ENCODE peak calls at places on chromosomes 5 and 9, in six cellular contexts. One of them, this sample, is unnamed.

GRCh38 chr9:134852906-134853654 is 27.5 kb upstream of the FCN2 start:
- DNase-seq in trophoblast cell: no peak
- DNase-seq in neuronal stem cell: no peak
- DNase-seq in IMR-90: no peak
- DNase-seq in mesenchymal stem cell: no peak
- DNase-seq in H1: no peak
- DNase-seq in this sample: no peak

GRCh38 chr5:141245250-141245717 is at the start of gene PCDHB15:
- DNase-seq in neuronal stem cell: peak; percentile 39
- DNase-seq in trophoblast cell: no peak
- DNase-seq in mesenchymal stem cell: peak; percentile 4
- DNase-seq in H1: no peak
- DNase-seq in IMR-90: no peak
- DNase-seq in this sample: peak; percentile 82

GRCh38 chr5:158174918-158175663 is 316.1 kb upstream of the CLINT1 start:
- DNase-seq in H1: peak; percentile 73
- DNase-seq in trophoblast cell: peak; percentile 60
- DNase-seq in mesenchymal stem cell: peak; percentile 55
- DNase-seq in IMR-90: peak; percentile 56
- DNase-seq in neuronal stem cell: peak; percentile 83
- DNase-seq in this sample: peak; percentile 89

GRCh38 chr5:60722416-60722815 is 22.4 kb upstream of the DEPDC1B start:
- DNase-seq in IMR-90: no peak
- DNase-seq in H1: no peak
- DNase-seq in neuronal stem cell: no peak
- DNase-seq in trophoblast cell: no peak
- DNase-seq in mesenchymal stem cell: no peak
- DNase-seq in this sample: no peak

GRCh38 chr9:12426198-12426864 is 266.9 kb upstream of the TYRP1 start:
- DNase-seq in neuronal stem cell: peak; percentile 14
- DNase-seq in trophoblast cell: peak; percentile 15
- DNase-seq in IMR-90: no peak
- DNase-seq in H1: no peak
- DNase-seq in mesenchymal stem cell: peak; percentile 48
- DNase-seq in this sample: peak; percentile 57

GRCh38 chr5:109688647-109688998 is 1.1 kb upstream of the MAN2A1 start:
- DNase-seq in trophoblast cell: peak; percentile 87
- DNase-seq in IMR-90: peak; percentile 28
- DNase-seq in mesenchymal stem cell: no peak
- DNase-seq in H1: no peak
- DNase-seq in neuronal stem cell: no peak
- DNase-seq in this sample: peak; percentile 79

GRCh38 chr9:107819772-107820171 is 330.2 kb upstream of the KLF4 start:
- DNase-seq in neuronal stem cell: no peak
- DNase-seq in mesenchymal stem cell: peak; percentile 20
- DNase-seq in trophoblast cell: peak; percentile 35
- DNase-seq in H1: no peak
- DNase-seq in IMR-90: no peak
- DNase-seq in this sample: peak; percentile 73

GRCh38 chr5:74765201-74765600 is 1.7 kb downstream of the GFM2 start:
- DNase-seq in IMR-90: no peak
- DNase-seq in mesenchymal stem cell: peak; percentile 44
- DNase-seq in H1: no peak
- DNase-seq in neuronal stem cell: no peak
- DNase-seq in trophoblast cell: peak; percentile 95
- DNase-seq in this sample: peak; percentile 96

GRCh38 chr9:72210522-72210921 is 61.3 kb downstream of the GDA start:
- DNase-seq in neuronal stem cell: no peak
- DNase-seq in mesenchymal stem cell: no peak
- DNase-seq in trophoblast cell: no peak
- DNase-seq in IMR-90: no peak
- DNase-seq in H1: no peak
- DNase-seq in this sample: no peak

GRCh38 chr9:36484124-36484523 is 84.1 kb upstream of the RNF38 start:
- DNase-seq in trophoblast cell: no peak
- DNase-seq in IMR-90: peak; percentile 11
- DNase-seq in mesenchymal stem cell: no peak
- DNase-seq in neuronal stem cell: no peak
- DNase-seq in H1: no peak
- DNase-seq in this sample: no peak
- H2BK5ac ChIP-seq in trophoblast cell: no peak overlapping the region
- H2BK5ac ChIP-seq in IMR-90: no peak overlapping the region
- H2BK5ac ChIP-seq in mesenchymal stem cell: no peak overlapping the region
- H2BK5ac ChIP-seq in neuronal stem cell: no peak overlapping the region
- H2BK5ac ChIP-seq in H1: no peak overlapping the region
- H2BK5ac ChIP-seq in this sample: no peak overlapping the region

GRCh38 chr5:69217732-69218568 is 16.7 kb upstream of the CDK7 start:
- DNase-seq in H1: peak; percentile 81
- DNase-seq in IMR-90: peak; percentile 86
- DNase-seq in trophoblast cell: peak; percentile 87
- DNase-seq in mesenchymal stem cell: peak; percentile 94
- DNase-seq in neuronal stem cell: peak; percentile 85
- DNase-seq in this sample: peak; percentile 96
- H2BK5ac ChIP-seq in H1: peak overlapping the region; percentile 98
- H2BK5ac ChIP-seq in IMR-90: peak overlapping the region; percentile 81
- H2BK5ac ChIP-seq in trophoblast cell: peak overlapping the region; percentile 89
- H2BK5ac ChIP-seq in mesenchymal stem cell: peak overlapping the region; percentile 78
- H2BK5ac ChIP-seq in neuronal stem cell: peak overlapping the region; percentile 88
- H2BK5ac ChIP-seq in this sample: peak overlapping the region; percentile 43

DNA sequence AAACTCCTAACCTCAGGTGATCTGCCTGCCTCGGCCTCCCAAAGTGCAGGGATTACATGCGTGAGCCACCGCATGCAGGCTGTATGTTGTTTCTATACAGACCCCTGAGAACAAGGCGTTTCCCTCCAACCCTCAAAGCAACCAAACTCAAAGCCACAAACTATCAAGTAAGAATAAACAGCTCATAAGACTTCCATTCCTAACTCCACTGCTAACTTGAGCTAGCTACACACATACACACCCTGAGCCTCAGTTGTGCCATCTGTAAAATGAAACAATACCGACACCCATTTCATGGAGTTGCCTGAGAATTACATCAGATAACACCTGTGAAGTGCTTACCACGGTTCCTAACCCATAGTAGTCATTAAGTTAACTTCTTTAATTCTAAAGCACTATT is 70.8 kb downstream of the SERINC5 start:
- DNase-seq in H1: no peak
- DNase-seq in mesenchymal stem cell: no peak
- DNase-seq in trophoblast cell: no peak
- DNase-seq in IMR-90: no peak
- DNase-seq in neuronal stem cell: no peak
- DNase-seq in this sample: peak; percentile 63
- H2BK5ac ChIP-seq in H1: peak overlapping the region; percentile 98
- H2BK5ac ChIP-seq in mesenchymal stem cell: no peak overlapping the region
- H2BK5ac ChIP-seq in trophoblast cell: no peak overlapping the region
- H2BK5ac ChIP-seq in IMR-90: no peak overlapping the region
- H2BK5ac ChIP-seq in neuronal stem cell: no peak overlapping the region
- H2BK5ac ChIP-seq in this sample: peak overlapping the region; percentile 35

DNA sequence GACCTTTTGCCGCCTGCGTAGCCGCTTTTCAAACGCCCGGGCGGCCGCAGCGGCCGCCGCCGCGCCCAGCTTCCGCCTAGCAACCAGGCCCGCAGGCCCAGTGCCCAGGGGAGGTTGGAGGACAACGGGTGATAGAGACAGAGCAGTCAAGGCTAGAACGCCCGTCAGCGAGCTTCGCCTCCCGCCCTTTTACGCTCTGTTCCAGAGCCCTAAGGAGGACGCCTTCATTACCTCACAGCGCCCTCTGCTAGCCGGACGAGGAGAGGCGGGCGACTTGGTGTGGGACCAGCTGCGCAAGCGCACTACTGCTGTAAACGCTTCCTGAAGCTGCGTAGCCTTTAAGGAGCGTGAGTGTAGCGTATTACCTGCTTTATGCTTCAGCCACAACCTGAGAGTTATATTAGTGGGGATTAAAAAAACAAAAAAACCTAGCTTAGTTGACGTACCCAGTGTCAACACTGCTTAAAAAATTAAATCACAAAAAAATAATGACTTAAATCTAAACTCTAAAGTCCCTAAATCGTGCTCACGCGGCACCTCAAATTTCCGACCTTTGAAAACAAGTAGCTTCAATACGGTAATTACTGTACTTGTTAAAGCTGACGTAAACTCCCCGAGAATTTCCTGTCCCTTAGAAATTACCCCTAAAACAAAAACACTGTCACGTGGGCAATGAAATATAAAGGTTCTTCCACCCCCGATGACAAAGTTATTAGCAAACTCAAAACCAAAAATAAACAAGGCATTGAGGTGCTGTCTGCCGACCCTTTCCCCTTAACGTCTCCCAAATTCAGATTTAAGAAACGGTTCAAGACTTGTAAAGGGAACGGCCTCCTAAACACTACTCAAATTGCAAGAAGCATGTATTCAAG is at the start of gene CEP120:
- DNase-seq in neuronal stem cell: peak; percentile 97
- DNase-seq in IMR-90: peak; percentile 99
- DNase-seq in trophoblast cell: peak; percentile 100
- DNase-seq in H1: peak; percentile 97
- DNase-seq in mesenchymal stem cell: peak; percentile 99
- DNase-seq in this sample: peak; percentile 100
- H2BK5ac ChIP-seq in neuronal stem cell: no peak within 1 kb of the TSS
- H2BK5ac ChIP-seq in IMR-90: peak within 1 kb of the TSS; percentile 61
- H2BK5ac ChIP-seq in trophoblast cell: peak within 1 kb of the TSS; percentile 74
- H2BK5ac ChIP-seq in H1: peak within 1 kb of the TSS; percentile 57
- H2BK5ac ChIP-seq in mesenchymal stem cell: no peak within 1 kb of the TSS
- H2BK5ac ChIP-seq in this sample: peak within 1 kb of the TSS; percentile 41

GRCh38 chr9:137953683-137954438 is 76.3 kb downstream of the CACNA1B start:
- DNase-seq in trophoblast cell: no peak
- DNase-seq in neuronal stem cell: no peak
- DNase-seq in H1: no peak
- DNase-seq in mesenchymal stem cell: no peak
- DNase-seq in IMR-90: no peak
- DNase-seq in this sample: no peak
- H2BK5ac ChIP-seq in trophoblast cell: no peak overlapping the region
- H2BK5ac ChIP-seq in neuronal stem cell: no peak overlapping the region
- H2BK5ac ChIP-seq in H1: no peak overlapping the region
- H2BK5ac ChIP-seq in mesenchymal stem cell: no peak overlapping the region
- H2BK5ac ChIP-seq in IMR-90: no peak overlapping the region
- H2BK5ac ChIP-seq in this sample: no peak overlapping the region

GRCh38 chr9:132943677-132944293 is 631 bp downstream of the TSC1 start:
- DNase-seq in H1: no peak
- DNase-seq in trophoblast cell: no peak
- DNase-seq in IMR-90: no peak
- DNase-seq in neuronal stem cell: no peak
- DNase-seq in mesenchymal stem cell: peak; percentile 18
- DNase-seq in this sample: peak; percentile 42
- H2BK5ac ChIP-seq in H1: peak overlapping the region; percentile 97
- H2BK5ac ChIP-seq in trophoblast cell: peak overlapping the region; percentile 100
- H2BK5ac ChIP-seq in IMR-90: peak overlapping the region; percentile 60
- H2BK5ac ChIP-seq in neuronal stem cell: peak overlapping the region; percentile 99
- H2BK5ac ChIP-seq in mesenchymal stem cell: peak overlapping the region; percentile 97
- H2BK5ac ChIP-seq in this sample: no peak overlapping the region

GRCh38 chr9:91359734-91360470 is 1.8 kb downstream of the AUH start:
- DNase-seq in mesenchymal stem cell: no peak
- DNase-seq in H1: no peak
- DNase-seq in trophoblast cell: no peak
- DNase-seq in neuronal stem cell: no peak
- DNase-seq in IMR-90: no peak
- DNase-seq in this sample: no peak

GRCh38 chr9:91362212-91362611 is 494 bp upstream of the AUH start:
- DNase-seq in neuronal stem cell: no peak
- DNase-seq in trophoblast cell: no peak
- DNase-seq in H1: no peak
- DNase-seq in IMR-90: no peak
- DNase-seq in mesenchymal stem cell: no peak
- DNase-seq in this sample: no peak

GRCh38 chr9:91364005-91364404 is 2.3 kb upstream of the AUH start:
- DNase-seq in neuronal stem cell: no peak
- DNase-seq in mesenchymal stem cell: no peak
- DNase-seq in IMR-90: no peak
- DNase-seq in H1: no peak
- DNase-seq in trophoblast cell: no peak
- DNase-seq in this sample: no peak

GRCh38 chr9:91360551-91361293 is 996 bp downstream of the AUH start:
- DNase-seq in IMR-90: no peak
- DNase-seq in trophoblast cell: no peak
- DNase-seq in mesenchymal stem cell: peak; percentile 22
- DNase-seq in neuronal stem cell: peak; percentile 15
- DNase-seq in H1: no peak
- DNase-seq in this sample: peak; percentile 84

GRCh38 chr9:91361294-91362201 is at the start of gene AUH:
- DNase-seq in mesenchymal stem cell: peak; percentile 66
- DNase-seq in IMR-90: peak; percentile 67
- DNase-seq in H1: peak; percentile 47
- DNase-seq in neuronal stem cell: peak; percentile 75
- DNase-seq in trophoblast cell: peak; percentile 93
- DNase-seq in this sample: peak; percentile 88
- H2BK5ac ChIP-seq in mesenchymal stem cell: peak within 1 kb of the TSS; percentile 46
- H2BK5ac ChIP-seq in IMR-90: peak within 1 kb of the TSS; percentile 74
- H2BK5ac ChIP-seq in H1: peak within 1 kb of the TSS; percentile 37
- H2BK5ac ChIP-seq in neuronal stem cell: peak within 1 kb of the TSS; percentile 91
- H2BK5ac ChIP-seq in trophoblast cell: peak within 1 kb of the TSS; percentile 52
- H2BK5ac ChIP-seq in this sample: no peak within 1 kb of the TSS

GRCh38 chr5:39073759-39074008 is 515 bp downstream of the RICTOR start:
- DNase-seq in IMR-90: no peak
- DNase-seq in H1: no peak
- DNase-seq in trophoblast cell: no peak
- DNase-seq in neuronal stem cell: peak; percentile 29
- DNase-seq in mesenchymal stem cell: no peak
- DNase-seq in this sample: no peak
- H2BK5ac ChIP-seq in IMR-90: peak overlapping the region; percentile 73
- H2BK5ac ChIP-seq in H1: peak overlapping the region; percentile 88
- H2BK5ac ChIP-seq in trophoblast cell: peak overlapping the region; percentile 5
- H2BK5ac ChIP-seq in neuronal stem cell: peak overlapping the region; percentile 75
- H2BK5ac ChIP-seq in mesenchymal stem cell: peak overlapping the region; percentile 97
- H2BK5ac ChIP-seq in this sample: no peak overlapping the region

DNA sequence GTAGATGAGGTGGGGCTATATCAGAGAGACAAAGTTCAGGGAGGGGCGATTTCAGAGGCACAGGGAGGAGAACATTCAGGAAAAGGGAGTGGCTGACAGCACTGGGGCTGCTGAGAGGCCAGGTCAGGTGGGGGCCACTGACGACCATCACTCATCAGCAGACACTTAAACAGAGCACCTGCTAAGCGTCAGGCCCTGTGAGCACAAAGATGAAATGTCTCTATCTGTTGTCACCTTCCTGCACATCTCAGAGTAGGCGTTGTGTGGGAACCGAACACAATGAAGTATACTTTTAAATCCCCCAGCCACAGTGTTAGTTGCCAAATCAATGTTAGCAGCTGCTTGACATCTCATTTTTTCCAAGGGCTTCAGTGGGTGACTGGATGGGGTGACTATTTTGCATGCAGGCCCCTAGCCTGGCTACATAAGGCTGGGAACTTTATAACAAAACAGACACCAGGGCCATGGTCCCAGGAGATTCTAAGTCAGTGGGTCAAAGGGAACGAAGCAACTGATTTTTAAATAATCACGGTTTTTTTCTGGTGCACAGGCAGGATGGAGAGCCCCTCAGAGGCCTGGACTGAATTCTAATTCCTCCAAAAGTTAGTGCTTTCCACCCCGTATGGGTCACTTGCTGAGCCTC is 31.1 kb upstream of the ANKRD18A start:
- DNase-seq in IMR-90: no peak
- DNase-seq in mesenchymal stem cell: no peak
- DNase-seq in trophoblast cell: no peak
- DNase-seq in H1: no peak
- DNase-seq in neuronal stem cell: no peak
- DNase-seq in this sample: no peak
- H2BK5ac ChIP-seq in IMR-90: no peak overlapping the region
- H2BK5ac ChIP-seq in mesenchymal stem cell: no peak overlapping the region
- H2BK5ac ChIP-seq in trophoblast cell: no peak overlapping the region
- H2BK5ac ChIP-seq in H1: no peak overlapping the region
- H2BK5ac ChIP-seq in neuronal stem cell: no peak overlapping the region
- H2BK5ac ChIP-seq in this sample: no peak overlapping the region